ENCODE peak calls at places on chromosomes 12 and 14, in six cellular contexts. P is progenitor cell of endocrine pancreas, S is A549, D is upper lobe of right lung, I is GM10248, L is WTC11. A is an unnamed sample.

GRCh38 chr12:68432622-68433021 is 100.5 kb upstream of the MDM1 start:
- DNase-seq in D (no peak), I (no peak), P (no peak), L (no peak), S (no peak), A (no peak)

GRCh38 chr14:101125313-101125712 is 221.8 kb upstream of the RTL1 start:
- DNase-seq in D (no peak), S (no peak), L (no peak), P (no peak), I (no peak), A (no peak)

GRCh38 chr14:101361044-101361443 is 200.3 kb upstream of the DIO3 start:
- DNase-seq in D (no peak), I (no peak), L (no peak), S (no peak), P (no peak), A (no peak)

GRCh38 chr12:96025518-96025917 is 9.9 kb downstream of the LTA4H start:
- DNase-seq in P (no peak), D (no peak), L (no peak), I (no peak), S (no peak), A (no peak)

GRCh38 chr14:99701260-99701659 is 17.2 kb downstream of the CYP46A1 start:
- DNase-seq in L (no peak), D (no peak), P (no peak), I (no peak), S (no peak), A (no peak)

GRCh38 chr12:47249082-47249481 is 169.3 kb upstream of the AMIGO2 start:
- DNase-seq in D (no peak), L (no peak), I (no peak), S (no peak), P (no peak), A (no peak)

GRCh38 chr14:39247256-39247655 is 13.5 kb downstream of the MIA2 start:
- DNase-seq in D (no peak), P (no peak), I (no peak), L (no peak), S (no peak), A (no peak)

GRCh38 chr14:24334431-24335271 is at the start of gene ADCY4:
- DNase-seq in L (peak), P (no peak), S (no peak), D (no peak), I (no peak), A (peak)

GRCh38 chr12:4984971-4985370 is 58.7 kb upstream of the KCNA5 start:
- DNase-seq in L (no peak), I (no peak), P (no peak), S (no peak), D (no peak), A (no peak)

GRCh38 chr12:24840046-24840800 is 108.7 kb downstream of the BCAT1 start:
- DNase-seq in S (no peak), D (no peak), L (no peak), I (no peak), P (no peak), A (no peak)

GRCh38 chr12:80941916-80942315 is 4.2 kb upstream of the LIN7A start:
- DNase-seq in P (no peak), S (no peak), D (no peak), L (no peak), I (no peak), A (no peak)

GRCh38 chr12:80938397-80938796 is 663 bp upstream of the LIN7A start:
- DNase-seq in D (no peak), I (no peak), P (no peak), S (no peak), L (no peak), A (no peak)

GRCh38 chr12:80937391-80938238 is at the start of gene LIN7A:
- DNase-seq in D (peak), S (peak), L (peak), I (peak), P (peak), A (peak)

GRCh38 chr12:80936642-80937390 is 918 bp downstream of the LIN7A start:
- DNase-seq in I (peak), S (peak), P (peak), L (peak), D (peak), A (peak)

DNA sequence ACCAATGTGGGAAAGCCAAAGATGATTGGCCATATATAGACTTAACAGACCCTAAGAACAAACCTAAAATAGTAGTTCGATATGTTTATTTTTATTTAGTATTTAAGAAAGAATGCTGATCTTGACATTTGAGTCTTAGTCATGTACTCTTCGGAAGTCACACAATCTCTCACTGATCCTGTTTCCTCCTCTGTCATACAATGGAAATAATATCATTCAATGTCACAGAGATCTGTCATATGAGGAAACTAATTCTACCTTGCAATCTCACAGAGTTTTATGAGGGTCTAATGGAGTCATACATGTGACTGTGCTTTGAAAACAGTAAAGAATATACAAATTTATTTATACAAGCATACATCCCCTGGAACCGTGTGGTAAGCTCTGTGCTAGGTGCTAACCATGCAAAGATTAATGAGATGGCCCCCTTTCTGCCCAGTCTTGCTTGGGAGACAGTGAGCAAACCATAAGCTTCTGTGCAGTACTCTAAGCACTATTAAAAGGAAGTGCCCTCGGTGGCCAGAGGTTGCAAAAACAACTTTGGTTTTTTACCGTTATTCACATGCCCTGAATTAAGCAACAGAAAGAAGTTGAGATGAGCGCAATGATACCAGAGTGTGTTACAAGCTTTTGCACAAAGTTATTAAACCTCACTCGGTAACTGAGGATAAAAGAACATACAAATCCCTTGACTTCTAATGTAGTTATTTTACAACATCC is 1.7 kb upstream of the LIN7A start:
- DNase-seq in D (no peak), S (no peak), L (no peak), I (no peak), P (no peak), A (no peak)
- TF ChIP-seq CTCF in D (no peak), S (no peak), L (no peak), I (no peak), P (no peak), A (no peak)

DNA sequence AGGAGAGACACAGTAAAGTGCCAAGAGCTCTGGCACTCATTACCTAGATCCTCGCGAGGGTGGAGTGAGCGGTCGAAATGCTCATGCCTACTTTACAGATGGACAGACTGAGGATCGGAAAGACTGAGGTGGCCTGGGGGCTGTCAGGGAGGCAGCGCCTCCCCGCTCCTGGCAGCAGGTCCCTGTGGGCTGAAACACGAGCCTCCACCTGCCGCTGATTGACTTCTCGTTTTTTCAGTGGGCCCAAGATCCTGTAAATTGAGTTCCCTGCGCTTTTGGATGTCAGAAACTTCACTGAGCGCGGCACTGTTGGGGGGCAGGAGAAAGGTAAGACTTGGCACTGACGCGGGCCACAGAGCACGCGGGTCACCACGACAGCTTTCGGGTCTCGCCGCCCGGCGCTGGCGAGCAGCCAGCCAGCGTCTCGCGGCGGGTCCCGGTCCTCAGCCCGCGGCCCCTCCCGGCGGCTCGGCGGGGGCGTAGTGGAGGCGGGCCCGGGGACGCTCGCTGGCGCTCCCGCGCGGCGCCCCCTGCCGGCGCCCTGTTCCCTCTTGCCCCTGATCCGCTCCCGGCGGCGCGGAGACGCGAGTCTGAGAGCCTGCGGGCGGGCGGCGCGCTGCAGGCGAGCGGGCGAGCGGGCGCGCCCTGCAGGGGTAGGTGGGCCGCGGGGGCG is 550 bp upstream of the SCN8A start:
- DNase-seq in S (peak), I (peak), D (peak), P (peak), L (peak), A (peak)
- TF ChIP-seq CTCF in S (peak), I (peak), D (peak), P (peak), L (peak), A (peak)

GRCh38 chr14:61438860-61439765 is 117.7 kb downstream of the PRKCH start:
- DNase-seq in S (peak), P (no peak), I (peak), L (peak), D (peak), A (peak)
- TF ChIP-seq CTCF in S (no peak), P (no peak), I (no peak), L (no peak), D (no peak), A (no peak)

DNA sequence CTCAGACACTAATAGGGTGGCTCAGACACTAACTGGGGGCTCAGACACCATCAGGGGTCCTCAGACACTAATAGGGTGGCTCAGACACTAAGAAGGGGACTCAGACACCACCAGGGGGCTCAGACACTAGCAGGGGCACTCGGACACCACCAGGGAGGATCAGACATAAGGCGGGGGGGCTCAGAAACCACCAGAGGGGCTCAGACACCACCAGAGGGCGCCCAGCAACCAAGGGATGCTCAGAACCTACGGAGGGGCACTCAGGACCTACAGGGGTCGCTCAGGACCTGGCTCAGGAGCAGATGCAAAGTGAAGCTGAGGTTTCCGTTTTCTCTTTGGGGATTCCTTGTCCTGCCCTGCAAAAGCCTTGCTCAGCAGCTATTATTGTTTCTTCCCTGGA is 448.5 kb downstream of the TMEM121 start:
- DNase-seq in P (no peak), S (no peak), D (no peak), L (no peak), I (peak), A (peak)
- TF ChIP-seq CTCF in P (no peak), S (peak), D (peak), L (no peak), I (peak), A (peak)